ENCODE peak calls at places on chromosomes 4 and X, in six cellular contexts. I, Y, Z, W, N and L are unnamed samples.

GRCh38 chrX:47223476-47224250 is 5.2 kb downstream of the CDK16 start:
- DNase-seq in W (no peak), Y (no peak), Z (no peak), N (no peak), I (no peak), L (no peak)

GRCh38 chr4:2186133-2186864 is 55.6 kb downstream of the HAUS3 start:
- DNase-seq in Y (no peak), Z (no peak), I (no peak), W (no peak), N (peak; percentile 48), L (no peak)

GRCh38 chr4:112279882-112280315 is 5.8 kb downstream of the TIFA start:
- DNase-seq in N (no peak), Y (no peak), Z (no peak), I (no peak), W (no peak), L (no peak)

GRCh38 chrX:17654116-17654515 is 83.2 kb upstream of the SCML1 start:
- DNase-seq in Y (no peak), I (no peak), Z (no peak), N (no peak), W (no peak), L (no peak)

GRCh38 chr4:134375775-134376174 is 174.2 kb upstream of the PABPC4L start:
- DNase-seq in Z (no peak), I (no peak), Y (no peak), W (no peak), N (no peak), L (no peak)

GRCh38 chrX:1468250-1468772 is 15.6 kb upstream of the ASMTL start:
- DNase-seq in Z (no peak), I (no peak), Y (peak; percentile 33), N (no peak), W (peak; percentile 4), L (peak; percentile 94)

GRCh38 chrX:47796433-47796906 is 40.2 kb upstream of the ZNF81 start:
- DNase-seq in N (no peak), I (no peak), Z (no peak), W (no peak), Y (no peak), L (no peak)

GRCh38 chr4:184444953-184445309 is 29.4 kb downstream of the IRF2 start:
- DNase-seq in Z (peak; percentile 76), Y (no peak), W (no peak), N (no peak), I (no peak), L (no peak)

GRCh38 chrX:2828404-2829065 is at the start of gene GYG2:
- DNase-seq in Y (no peak), N (no peak), W (no peak), I (peak; percentile 36), Z (no peak), L (peak; percentile 84)

GRCh38 chr4:100414016-100414790 is 103.6 kb downstream of the EMCN start:
- DNase-seq in Z (no peak), W (no peak), Y (no peak), I (no peak), N (no peak), L (peak; percentile 5)

GRCh38 chr4:73897380-73898136 is 28.4 kb downstream of the CXCL1 start:
- DNase-seq in Z (no peak), W (no peak), N (no peak), Y (no peak), I (no peak), L (no peak)

GRCh38 chr4:163866728-163867313 is 372.3 kb downstream of the TMA16 start:
- DNase-seq in Z (no peak), Y (no peak), W (no peak), N (no peak), I (no peak), L (no peak)

GRCh38 chr4:5638316-5638715 is 70.0 kb downstream of the EVC2 start:
- DNase-seq in Y (no peak), I (no peak), Z (no peak), W (no peak), N (no peak), L (peak; percentile 88)

GRCh38 chr4:13815231-13815630 is 187.7 kb upstream of the BOD1L1 start:
- DNase-seq in Z (no peak), W (no peak), Y (no peak), I (no peak), N (no peak), L (no peak)

GRCh38 chr4:742742-743311 is 37.2 kb downstream of the PCGF3 start:
- DNase-seq in W (peak; percentile 57), Z (peak; percentile 91), N (no peak), I (peak; percentile 77), Y (peak; percentile 82), L (peak; percentile 99)

GRCh38 chr4:38948551-38948950 is 80.9 kb downstream of the FAM114A1 start:
- DNase-seq in N (no peak), I (no peak), W (no peak), Y (peak; percentile 53), Z (no peak), L (no peak)

GRCh38 chr4:7285244-7286122 is 93.1 kb downstream of the SORCS2 start:
- DNase-seq in W (no peak), I (peak; percentile 27), Z (no peak), N (no peak), Y (no peak), L (no peak)

GRCh38 chr4:69760455-69760854 is at the start of gene SULT1B1:
- DNase-seq in W (no peak), Z (peak; percentile 15), I (no peak), Y (peak; percentile 7), N (no peak), L (no peak)

GRCh38 chrX:80648023-80648422 is 161.7 kb downstream of the BRWD3 start:
- DNase-seq in I (no peak), N (no peak), Y (peak; percentile 1), Z (no peak), W (no peak), L (peak; percentile 17)

GRCh38 chrX:99266255-99266654 is 1143.8 kb downstream of the PCDH19 start:
- DNase-seq in W (no peak), Y (no peak), N (no peak), Z (no peak), I (no peak), L (no peak)

GRCh38 chr4:78432896-78433295 is 118.7 kb upstream of the ANXA3 start:
- DNase-seq in I (no peak), N (no peak), Z (no peak), Y (no peak), W (no peak), L (no peak)

GRCh38 chr4:41119867-41120295 is 94.5 kb downstream of the APBB2 start:
- DNase-seq in W (no peak), I (no peak), Y (no peak), N (no peak), Z (no peak), L (no peak)

DNA sequence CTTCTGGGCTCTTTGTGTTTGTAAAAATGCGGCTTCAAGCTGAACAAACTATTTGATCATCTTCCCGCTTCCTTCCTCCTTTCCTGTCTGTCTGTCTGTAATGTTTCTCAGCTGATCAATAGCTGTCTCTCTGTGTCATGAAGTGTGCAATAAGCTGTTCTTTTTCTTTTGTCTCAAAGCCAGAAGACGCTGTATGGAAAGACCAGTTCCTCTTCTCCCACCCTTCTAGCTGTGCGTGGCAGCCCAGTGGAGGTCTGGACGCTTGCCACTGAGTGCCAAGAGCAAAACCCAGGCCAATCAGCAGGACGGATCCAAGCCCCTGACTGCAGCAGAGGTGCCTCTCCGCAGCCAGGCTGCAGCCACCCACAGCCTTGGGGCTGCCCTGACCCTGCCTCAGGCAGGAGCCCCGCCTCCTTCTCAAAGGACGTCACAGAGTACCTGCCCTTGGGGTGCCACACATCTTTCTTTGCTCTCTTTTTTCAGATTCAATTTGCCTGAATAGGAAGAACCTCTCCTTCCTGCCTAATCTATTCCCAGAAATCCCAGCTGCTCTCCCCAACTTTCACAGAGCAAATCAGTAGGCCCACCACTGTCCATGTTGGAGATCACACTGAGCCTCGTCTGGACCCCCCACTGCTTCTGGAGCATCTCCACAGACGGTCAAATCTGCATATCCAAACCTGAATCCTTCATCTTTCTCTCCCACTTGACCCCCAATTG is 59.1 kb downstream of the MAML3 start:
- DNase-seq in W (peak; percentile 63), Z (peak; percentile 89), Y (peak; percentile 94), I (no peak), N (no peak), L (no peak)
- H3K27ac ChIP-seq in W (peak overlapping the region; percentile 88), Z (peak overlapping the region; percentile 79), Y (peak overlapping the region; percentile 89), I (no peak overlapping the region), N (no peak overlapping the region), L (peak overlapping the region; percentile 56)

GRCh38 chr4:107824367-107825071 is at the start of gene SGMS2:
- DNase-seq in Z (peak; percentile 96), Y (peak; percentile 94), N (peak; percentile 11), W (peak; percentile 84), I (peak; percentile 21), L (peak; percentile 98)

GRCh38 chr4:107823870-107824366 is 814 bp upstream of the SGMS2 start:
- DNase-seq in I (no peak), N (peak; percentile 22), W (no peak), Z (no peak), Y (no peak), L (no peak)

GRCh38 chr4:107825072-107825789 is 499 bp downstream of the SGMS2 start:
- DNase-seq in I (no peak), N (no peak), Y (peak; percentile 56), Z (no peak), W (peak; percentile 41), L (peak; percentile 90)

GRCh38 chr4:107828315-107828714 is 3.6 kb downstream of the SGMS2 start:
- DNase-seq in N (no peak), Y (no peak), I (no peak), Z (no peak), W (no peak), L (no peak)

GRCh38 chr4:107826427-107826980 is 1.8 kb downstream of the SGMS2 start:
- DNase-seq in Z (no peak), N (no peak), W (no peak), I (no peak), Y (no peak), L (no peak)
- H3K4me3 ChIP-seq in Z (peak overlapping the region; percentile 74), N (no peak overlapping the region), W (no peak overlapping the region), I (no peak overlapping the region), Y (no peak overlapping the region), L (peak overlapping the region; percentile 85)

DNA sequence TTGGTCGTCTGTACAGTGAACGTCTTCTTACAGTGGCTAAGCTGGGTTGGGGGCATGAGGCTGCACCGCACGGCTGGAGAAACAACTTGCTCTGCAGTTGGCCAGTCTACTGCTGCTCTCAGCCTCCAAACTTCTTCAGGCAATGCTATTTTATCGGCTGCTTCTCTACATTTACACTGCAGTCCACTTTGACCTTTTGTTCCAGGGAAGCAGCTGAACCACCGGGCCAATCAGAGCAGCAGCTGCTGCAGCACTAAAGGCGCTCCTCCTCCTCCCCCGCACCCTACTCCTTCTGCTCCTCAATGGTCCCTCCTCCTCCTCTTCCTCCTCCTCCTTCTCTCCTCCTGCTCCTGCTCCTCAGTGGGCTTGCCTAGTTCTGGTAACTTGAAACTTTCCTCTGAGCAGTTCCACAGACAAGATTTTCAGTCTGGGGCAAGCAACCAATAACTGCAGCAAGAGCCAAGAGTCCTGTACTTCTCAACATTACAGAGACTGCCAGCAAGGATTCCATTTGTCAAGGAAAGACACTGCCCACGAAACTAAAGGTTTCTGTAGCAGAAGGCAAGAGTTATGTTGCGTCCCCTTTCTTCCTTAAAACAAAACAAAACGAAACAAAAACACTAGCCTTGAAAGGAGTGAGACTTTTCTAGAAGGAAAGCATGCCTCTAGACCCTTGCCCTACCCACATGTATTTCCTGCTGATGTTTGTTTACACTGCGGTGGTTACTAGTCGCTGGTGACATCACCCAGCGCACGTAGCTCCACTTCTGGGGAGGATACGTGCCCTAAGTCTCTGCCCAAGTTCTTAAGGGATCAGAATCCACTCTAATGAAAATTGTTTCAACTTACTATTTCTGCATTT is 125.7 kb upstream of the NAP1L5 start:
- DNase-seq in N (peak; percentile 68), W (peak; percentile 92), Z (peak; percentile 89), Y (peak; percentile 92), I (peak; percentile 81), L (peak; percentile 37)
- H3K27ac ChIP-seq in N (no peak overlapping the region), W (peak overlapping the region; percentile 87), Z (peak overlapping the region; percentile 95), Y (peak overlapping the region; percentile 96), I (peak overlapping the region; percentile 96), L (peak overlapping the region; percentile 98)

GRCh38 chrX:119852410-119853353 is at the start of gene UPF3B:
- DNase-seq in I (peak; percentile 95), Z (peak; percentile 95), Y (peak; percentile 98), N (peak; percentile 85), W (peak; percentile 94), L (peak; percentile 94)

GRCh38 chrX:119853449-119853848 is 686 bp upstream of the UPF3B start:
- DNase-seq in Y (peak; percentile 2), W (no peak), I (no peak), N (no peak), Z (no peak), L (no peak)
- H3K4me3 ChIP-seq in Y (no peak overlapping the region), W (no peak overlapping the region), I (peak overlapping the region; percentile 70), N (no peak overlapping the region), Z (peak overlapping the region; percentile 69), L (peak overlapping the region; percentile 79)